ENCODE peak calls at places on chromosome 18, in eight cellular contexts. C is Karpas-422; A is CD4-positive, CD25-positive, alpha-beta regulatory T cell; U is Peyer's patch; S is tibial artery; P is ovary; X is left ventricle myocardium inferior; Y is PC-3. K is an unnamed sample. For H3K27me3 and H3K4me1, the result is how much of the 10 kb centered on the place peaks cover.

GRCh38 chr18:77702686-77703085 is 453.0 kb downstream of the GALR1 start:
- DNase-seq in A (peak), U (no peak), P (no peak), S (no peak), X (no peak), Y (peak), C (peak), K (no peak)

GRCh38 chr18:72207280-72207679 is 336.9 kb downstream of the CBLN2 start:
- DNase-seq in A (no peak), U (no peak), S (no peak), X (no peak), Y (no peak), P (no peak), C (no peak), K (no peak)

GRCh38 chr18:42131044-42131939 is 176.3 kb downstream of the PIK3C3 start:
- DNase-seq in U (no peak), X (no peak), P (no peak), A (no peak), Y (no peak), S (no peak), C (no peak), K (no peak)

GRCh38 chr18:62437520-62438329 is 85.1 kb upstream of the ZCCHC2 start:
- DNase-seq in A (no peak), X (peak), P (no peak), U (no peak), Y (no peak), S (peak), C (no peak), K (peak)

GRCh38 chr18:53261241-53261640 is 921.2 kb downstream of the DCC start:
- DNase-seq in S (no peak), X (no peak), P (no peak), Y (no peak), C (no peak), U (no peak), A (no peak), K (no peak)

GRCh38 chr18:70423120-70423519 is 134.3 kb downstream of the SOCS6 start:
- DNase-seq in U (no peak), P (no peak), Y (peak), S (no peak), X (no peak), A (no peak), C (no peak), K (no peak)

GRCh38 chr18:45505497-45506206 is 109.6 kb upstream of the SLC14A2 start:
- DNase-seq in U (no peak), X (peak), Y (no peak), A (no peak), C (no peak), S (no peak), P (no peak), K (no peak)

GRCh38 chr18:7034924-7035323 is 82.7 kb downstream of the LAMA1 start:
- DNase-seq in X (no peak), S (no peak), A (no peak), P (no peak), U (no peak), C (no peak), Y (no peak), K (no peak)

GRCh38 chr18:79524181-79525078 is 128.7 kb downstream of the NFATC1 start:
- DNase-seq in A (peak), S (peak), U (peak), P (peak), X (no peak), C (peak), Y (no peak), K (peak)

GRCh38 chr18:54209471-54210180 is 14.8 kb downstream of the MBD2 start:
- DNase-seq in S (no peak), X (no peak), P (no peak), A (no peak), Y (no peak), C (no peak), U (no peak), K (no peak)

GRCh38 chr18:14978962-14979535 is 231.1 kb downstream of the ANKRD30B start:
- DNase-seq in Y (peak), S (no peak), C (peak), A (peak), X (no peak), P (no peak), U (no peak), K (no peak)

GRCh38 chr18:38241216-38241615 is 675.6 kb upstream of the CELF4 start:
- DNase-seq in X (no peak), P (no peak), Y (no peak), U (no peak), C (no peak), A (no peak), S (no peak), K (no peak)

GRCh38 chr18:62610509-62611394 is 87.9 kb downstream of the ZCCHC2 start:
- DNase-seq in C (no peak), A (no peak), U (no peak), X (no peak), Y (no peak), P (peak), S (no peak), K (no peak)

GRCh38 chr18:37496568-37496967 is 69.0 kb downstream of the CELF4 start:
- DNase-seq in X (no peak), U (no peak), Y (no peak), P (no peak), S (no peak), C (no peak), A (no peak), K (peak)

GRCh38 chr18:26960901-26961300 is 95.4 kb upstream of the AQP4 start:
- DNase-seq in C (no peak), P (no peak), S (no peak), X (no peak), Y (peak), U (no peak), A (no peak), K (no peak)

GRCh38 chr18:79778291-79778791 is 19.4 kb upstream of the KCNG2 start:
- DNase-seq in P (no peak), Y (no peak), X (no peak), C (no peak), A (no peak), S (no peak), U (peak), K (peak)

GRCh38 chr18:61847164-61847791 is 45.5 kb downstream of the RNF152 start:
- DNase-seq in U (no peak), S (no peak), Y (no peak), C (no peak), X (no peak), A (no peak), P (no peak), K (no peak)

GRCh38 chr18:73645175-73645715 is 502.4 kb downstream of the FBXO15 start:
- DNase-seq in Y (peak), C (no peak), X (no peak), S (no peak), U (no peak), A (no peak), P (no peak), K (no peak)

GRCh38 chr18:78607221-78607620 is 372.4 kb upstream of the SALL3 start:
- DNase-seq in P (no peak), Y (no peak), S (no peak), X (no peak), U (no peak), A (no peak), C (no peak), K (no peak)

GRCh38 chr18:62325806-62326645 is 916 bp downstream of the TNFRSF11A start:
- DNase-seq in Y (peak), C (no peak), A (peak), S (no peak), U (no peak), X (no peak), P (no peak), K (no peak)

GRCh38 chr18:73615506-73615905 is 532.1 kb downstream of the FBXO15 start:
- DNase-seq in X (no peak), U (no peak), C (no peak), P (no peak), A (no peak), Y (peak), S (no peak), K (no peak)

GRCh38 chr18:79940814-79941472 is 10.5 kb downstream of the SLC66A2 start:
- DNase-seq in Y (no peak), A (no peak), C (no peak), S (no peak), X (no peak), P (peak), U (peak), K (no peak)

GRCh38 chr18:51537487-51537886 is 340.0 kb upstream of the MEX3C start:
- DNase-seq in X (peak), Y (peak), S (no peak), C (peak), U (peak), A (peak), P (no peak), K (no peak)

GRCh38 chr18:9772847-9773677 is 65.0 kb downstream of the RAB31 start:
- DNase-seq in U (no peak), P (no peak), S (no peak), X (no peak), A (no peak), C (no peak), Y (no peak), K (no peak)

GRCh38 chr18:55018602-55019001 is 59.3 kb upstream of the CCDC68 start:
- DNase-seq in P (no peak), C (no peak), X (no peak), A (no peak), S (no peak), Y (peak), U (no peak), K (no peak)

GRCh38 chr18:32443356-32443755 is 27.3 kb downstream of the GAREM1 start:
- DNase-seq in S (no peak), Y (no peak), P (no peak), U (no peak), A (no peak), C (no peak), X (no peak), K (no peak)

GRCh38 chr18:61606068-61606660 is 272.9 kb downstream of the CDH20 start:
- DNase-seq in X (peak), C (no peak), U (no peak), P (no peak), Y (no peak), S (peak), A (no peak), K (no peak)

GRCh38 chr18:14748496-14748895 is 524 bp downstream of the ANKRD30B start:
- DNase-seq in U (no peak), Y (no peak), A (no peak), P (no peak), X (no peak), S (no peak), C (no peak), K (no peak)

GRCh38 chr18:76450452-76450851 is 44.6 kb downstream of the ZNF516 start:
- DNase-seq in Y (peak), P (peak), A (no peak), U (peak), S (no peak), X (no peak), C (no peak), K (no peak)

DNA sequence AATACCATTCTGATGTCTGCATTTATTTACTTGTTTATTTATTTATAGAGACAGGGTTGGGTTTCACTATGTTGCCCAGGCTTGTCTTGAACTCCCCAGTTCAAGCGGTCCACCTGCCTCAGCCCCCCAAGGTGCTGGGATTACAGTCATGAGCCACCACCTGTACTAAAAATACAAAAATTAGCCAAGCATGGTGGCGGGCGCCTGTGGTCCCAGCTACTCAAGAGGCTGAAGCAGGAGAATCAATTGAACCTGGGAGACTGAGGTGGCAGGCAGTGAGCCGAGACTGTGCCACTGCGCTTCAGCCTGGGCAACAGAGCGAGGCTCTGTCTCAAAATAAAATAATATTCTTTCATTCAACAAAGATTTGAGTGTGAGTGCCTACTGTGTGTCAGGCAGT is 2.0 kb upstream of the ATP8B1 start:
- DNase-seq in S (no peak), X (no peak), U (peak), Y (no peak), P (no peak), C (no peak), A (no peak), K (no peak)
- H3K27ac ChIP-seq in S (peak), X (no peak), U (no peak), Y (no peak), P (no peak), C (no peak), A (no peak), K (no peak)

GRCh38 chr18:75207298-75208054 is 1.5 kb downstream of the PTGR3 start:
- DNase-seq in P (no peak), Y (peak), A (peak), U (peak), S (no peak), C (peak), X (no peak), K (no peak)

GRCh38 chr18:75204262-75204977 is 4.5 kb downstream of the PTGR3 start:
- DNase-seq in U (peak), S (no peak), Y (no peak), C (no peak), A (no peak), P (peak), X (peak), K (no peak)

GRCh38 chr18:75206637-75207297 is 2.2 kb downstream of the PTGR3 start:
- DNase-seq in P (no peak), S (no peak), U (peak), C (no peak), Y (no peak), X (no peak), A (no peak), K (no peak)

GRCh38 chr18:75204978-75205759 is 3.8 kb downstream of the PTGR3 start:
- DNase-seq in A (no peak), Y (no peak), X (no peak), S (no peak), C (no peak), P (no peak), U (no peak), K (no peak)

DNA sequence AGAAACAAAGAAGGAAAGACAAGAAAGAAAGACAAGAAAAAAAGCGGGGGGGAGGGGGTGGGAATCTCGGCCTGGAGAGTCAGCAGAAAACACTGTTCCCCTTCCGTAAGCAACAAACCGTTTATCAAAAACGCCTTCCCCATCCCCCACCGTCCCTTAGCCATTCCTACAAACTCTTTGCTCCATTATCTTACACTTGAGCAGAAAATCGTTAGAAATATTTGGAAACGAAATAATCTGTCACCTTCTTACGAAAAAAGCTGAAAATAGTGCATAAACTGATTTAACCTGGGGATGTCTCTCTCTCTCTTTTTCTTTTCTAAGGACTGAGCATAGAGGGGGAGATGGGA is 3.2 kb downstream of the PTGR3 start:
- DNase-seq in S (no peak), U (no peak), X (no peak), A (no peak), Y (no peak), C (no peak), P (no peak), K (no peak)
- H3K27me3 ChIP-seq in S (under half), U (under half), X (under half), A (under half), Y (under half), C (under half), P (under half), K (under half)

GRCh38 chr18:3457261-3457724 is 7.3 kb downstream of the TGIF1 start:
- DNase-seq in S (no peak), A (no peak), C (no peak), X (no peak), Y (no peak), P (no peak), U (peak), K (no peak)
- H3K4me1 ChIP-seq in S (under half), A (under half), C (under half), X (under half), Y (half or more), P (under half), U (under half), K (under half)

GRCh38 chr18:13437034-13437433 is 218.5 kb downstream of the LDLRAD4 start:
- DNase-seq in Y (no peak), P (no peak), A (peak), U (no peak), X (no peak), C (no peak), S (no peak), K (no peak)
- H3K27ac ChIP-seq in Y (no peak), P (no peak), A (peak), U (no peak), X (no peak), C (no peak), S (peak), K (no peak)

GRCh38 chr18:22681912-22682311 is 251.2 kb upstream of the RBBP8 start:
- DNase-seq in U (no peak), A (no peak), P (no peak), C (no peak), X (no peak), Y (no peak), S (no peak), K (no peak)
- H3K27me3 ChIP-seq in U (under half), A (under half), P (under half), C (under half), X (under half), Y (under half), S (under half), K (under half)

GRCh38 chr18:31203086-31203793 is 40.6 kb upstream of the DSC1 start:
- DNase-seq in S (peak), C (peak), P (no peak), A (no peak), X (peak), Y (no peak), U (peak), K (no peak)
- H3K4me1 ChIP-seq in S (under half), C (half or more), P (under half), A (under half), X (under half), Y (under half), U (under half), K (under half)

GRCh38 chr18:47677952-47678351 is 252.5 kb downstream of the SMAD2 start:
- DNase-seq in X (no peak), C (peak), P (no peak), A (no peak), U (no peak), Y (no peak), S (no peak), K (no peak)
- H3K27ac ChIP-seq in X (no peak), C (peak), P (no peak), A (no peak), U (no peak), Y (no peak), S (no peak), K (no peak)

DNA sequence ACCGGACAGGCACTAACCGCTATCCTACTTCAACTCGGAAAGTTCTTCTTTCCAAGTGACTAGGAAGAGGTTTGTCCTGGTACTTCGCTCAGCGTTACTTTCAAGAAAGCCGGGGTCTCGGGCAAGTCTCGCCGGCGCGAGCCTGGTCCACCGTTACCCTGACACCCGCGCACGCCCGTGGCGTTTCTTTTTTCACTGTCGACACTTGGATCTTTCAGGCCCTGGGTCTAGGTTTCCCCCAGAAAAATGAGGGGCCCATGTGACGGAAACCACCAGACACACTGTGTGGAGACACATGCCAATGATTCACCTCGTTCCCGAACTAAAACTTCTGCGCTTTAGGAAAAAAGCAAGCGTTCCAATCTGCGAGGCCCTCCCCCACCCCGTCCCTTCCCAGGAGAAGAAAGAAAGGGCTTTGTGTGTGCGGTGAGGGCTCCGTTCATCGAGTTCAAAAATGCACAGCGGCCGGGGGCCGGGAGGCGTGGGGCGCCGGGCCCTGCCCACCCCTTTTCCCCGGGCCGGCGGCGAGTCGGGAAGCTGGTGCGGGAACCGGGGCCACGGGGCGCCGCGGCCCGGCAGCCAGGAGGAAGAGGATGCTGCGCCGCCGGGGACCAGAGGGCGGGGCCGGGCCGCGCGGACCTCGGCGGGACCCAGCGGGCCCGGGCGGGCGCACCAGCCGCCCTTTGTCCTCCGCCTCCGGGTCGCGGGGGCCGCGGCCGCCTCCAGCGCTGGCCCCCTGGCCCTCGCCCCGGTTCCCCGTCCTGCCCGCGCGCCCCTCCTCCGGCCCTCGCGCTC is 2.6 kb downstream of the ZNF521 start:
- DNase-seq in U (no peak), A (no peak), S (peak), C (no peak), P (peak), Y (no peak), X (peak), K (no peak)
- H3K27me3 ChIP-seq in U (under half), A (under half), S (under half), C (under half), P (under half), Y (half or more), X (under half), K (under half)

GRCh38 chr18:50094221-50094773 is 100.7 kb downstream of the MYO5B start:
- DNase-seq in X (no peak), A (no peak), U (no peak), Y (no peak), P (no peak), S (no peak), C (no peak), K (no peak)
- H3K4me1 ChIP-seq in X (under half), A (under half), U (under half), Y (under half), P (under half), S (under half), C (under half), K (under half)

GRCh38 chr18:711330-711692 is 1.1 kb downstream of the ENOSF1 start:
- DNase-seq in S (no peak), Y (no peak), U (no peak), X (no peak), C (peak), P (peak), A (no peak), K (no peak)
- H3K27ac ChIP-seq in S (peak), Y (peak), U (peak), X (peak), C (peak), P (peak), A (peak), K (peak)